ENCODE peak calls at places on chromosomes 11 and 22, in seven cellular contexts. S is A549, W is endothelial cell of umbilical vein, Q is HepG2, J is HCT116, E is K562, N is H1. T is an unnamed sample.

GRCh38 chr22:40241200-40241763 is 63.6 kb downstream of the TNRC6B start:
- DNase-seq in E (no peak), S (no peak), N (no peak), J (no peak), W (no peak), Q (no peak), T (no peak)

GRCh38 chr11:1780700-1781592 is 17.2 kb upstream of the CTSD start:
- DNase-seq in W (no peak), Q (no peak), S (no peak), J (no peak), N (no peak), E (no peak), T (peak)

GRCh38 chr11:73866586-73866996 is 10.1 kb downstream of the COA4 start:
- DNase-seq in S (peak), J (peak), E (no peak), W (peak), N (no peak), Q (peak), T (no peak)

GRCh38 chr11:115808351-115808940 is 304.2 kb upstream of the CADM1 start:
- DNase-seq in W (no peak), N (no peak), E (no peak), S (no peak), Q (no peak), J (no peak), T (no peak)

GRCh38 chr11:31995525-31996123 is 95.2 kb upstream of the RCN1 start:
- DNase-seq in J (no peak), Q (no peak), S (no peak), E (no peak), W (peak), N (no peak), T (peak)

GRCh38 chr11:76776472-76776871 is 6.7 kb upstream of the TSKU start:
- DNase-seq in S (no peak), E (no peak), W (no peak), N (no peak), J (no peak), Q (no peak), T (no peak)

GRCh38 chr11:129724866-129725265 is 90.8 kb upstream of the TMEM45B start:
- DNase-seq in J (no peak), W (no peak), E (no peak), N (no peak), S (no peak), Q (no peak), T (no peak)

GRCh38 chr11:113690619-113691569 is 15.2 kb downstream of the TMPRSS5 start:
- DNase-seq in Q (peak), E (peak), J (peak), S (peak), W (no peak), N (peak), T (peak)

GRCh38 chr11:86955111-86955673 is at the start of gene FZD4:
- DNase-seq in N (peak), E (peak), W (peak), S (peak), Q (peak), J (peak), T (peak)

GRCh38 chr22:48182896-48183805 is 1420.7 kb downstream of the TBC1D22A start:
- DNase-seq in W (no peak), J (no peak), N (no peak), Q (no peak), E (no peak), S (no peak), T (no peak)

GRCh38 chr22:49262167-49262566 is 565.5 kb downstream of the BRD1 start:
- DNase-seq in E (no peak), N (no peak), Q (no peak), W (no peak), S (no peak), J (no peak), T (no peak)

GRCh38 chr22:20421507-20421874 is 16.1 kb downstream of the SCARF2 start:
- DNase-seq in J (no peak), S (no peak), Q (no peak), W (no peak), E (no peak), N (no peak), T (no peak)

GRCh38 chr22:24232124-24232523 is 12.8 kb downstream of the GGT5 start:
- DNase-seq in S (no peak), E (no peak), J (no peak), Q (no peak), W (no peak), N (no peak), T (no peak)

GRCh38 chr11:22807855-22808558 is 21.6 kb downstream of the SVIP start:
- DNase-seq in N (no peak), Q (no peak), E (no peak), J (no peak), W (peak), S (no peak), T (no peak)

GRCh38 chr22:36293606-36294292 is 40.8 kb downstream of the APOL1 start:
- DNase-seq in Q (no peak), S (no peak), E (no peak), N (no peak), W (no peak), J (no peak), T (no peak)

GRCh38 chr11:126917531-126918204 is 82.9 kb downstream of the KIRREL3 start:
- DNase-seq in N (no peak), Q (no peak), J (no peak), E (peak), W (no peak), S (peak), T (no peak)

GRCh38 chr11:10263929-10264328 is 30.1 kb downstream of the SBF2 start:
- DNase-seq in J (no peak), E (no peak), W (no peak), Q (no peak), N (no peak), S (no peak), T (no peak)

GRCh38 chr11:110447343-110447742 is 17.6 kb downstream of the FDX1 start:
- DNase-seq in E (no peak), Q (no peak), J (no peak), W (no peak), N (no peak), S (no peak), T (no peak)

GRCh38 chr11:110450246-110450645 is 20.5 kb downstream of the FDX1 start:
- DNase-seq in Q (no peak), N (no peak), W (no peak), S (no peak), J (no peak), E (no peak), T (no peak)

GRCh38 chr11:110445428-110445827 is 15.7 kb downstream of the FDX1 start:
- DNase-seq in W (no peak), N (no peak), E (no peak), S (no peak), J (no peak), Q (no peak), T (no peak)

GRCh38 chr11:110446594-110446993 is 16.8 kb downstream of the FDX1 start:
- DNase-seq in S (no peak), N (no peak), E (no peak), Q (no peak), W (no peak), J (no peak), T (no peak)

DNA sequence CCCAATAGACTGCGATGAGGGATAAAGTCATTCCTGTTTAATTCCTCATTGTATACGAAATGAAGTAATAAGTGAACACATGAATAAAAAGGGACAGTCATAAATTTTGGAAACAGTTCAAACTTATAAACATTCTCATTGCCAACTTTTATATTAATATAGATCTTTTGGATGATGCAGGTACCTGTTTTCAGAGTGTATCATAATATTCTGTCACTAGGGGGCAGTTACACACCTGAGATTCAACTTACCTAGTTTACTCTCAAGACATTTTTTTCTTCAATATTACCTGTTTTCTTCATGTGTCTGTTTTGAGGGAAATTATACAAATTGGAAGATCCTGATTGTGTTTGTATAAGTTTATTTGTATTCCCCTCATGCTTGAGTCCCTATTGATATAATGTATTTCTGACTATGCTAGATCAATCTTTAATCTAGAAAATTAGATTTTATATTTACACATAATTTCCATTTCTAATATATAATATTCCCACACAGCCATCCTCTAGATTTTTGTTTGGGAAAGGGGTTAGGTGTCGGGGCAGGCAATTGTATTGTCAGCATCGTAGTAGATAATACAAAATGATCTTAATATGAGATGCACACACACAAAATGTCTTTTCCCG is 18.3 kb downstream of the FDX1 start:
- DNase-seq in J (no peak), Q (no peak), N (no peak), W (peak), S (no peak), E (no peak), T (no peak)
- H3K4me3 ChIP-seq in J (no peak), Q (no peak), N (no peak), W (no peak), S (no peak), E (no peak), T (no peak)

DNA sequence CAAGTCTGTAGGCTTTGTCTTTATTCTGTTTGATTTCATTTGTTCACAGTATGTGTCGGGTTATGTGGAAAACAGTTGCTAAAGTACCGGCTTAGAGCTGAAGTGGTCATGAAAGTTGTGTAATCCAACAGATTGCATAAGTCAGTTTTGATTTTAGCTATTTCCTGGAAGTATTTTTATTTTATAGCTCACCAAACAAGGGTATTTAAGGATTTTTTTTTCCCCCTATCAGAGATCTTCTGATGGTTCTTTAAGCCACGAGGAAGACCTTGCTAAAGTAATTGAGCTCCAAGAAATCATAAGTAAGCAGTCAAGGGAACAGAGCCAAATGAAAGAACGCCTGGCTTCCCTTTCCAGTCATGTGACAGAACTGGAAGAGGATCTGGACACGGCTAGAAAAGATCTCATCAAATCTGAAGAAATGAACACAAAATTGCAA is 55.9 kb downstream of the PPFIA1 start:
- DNase-seq in N (no peak), W (no peak), J (no peak), Q (no peak), E (no peak), S (no peak), T (peak)
- TF ChIP-seq MAX in N (no peak), W (no peak), J (no peak), Q (no peak), E (no peak), S (no peak), T (no peak)

DNA sequence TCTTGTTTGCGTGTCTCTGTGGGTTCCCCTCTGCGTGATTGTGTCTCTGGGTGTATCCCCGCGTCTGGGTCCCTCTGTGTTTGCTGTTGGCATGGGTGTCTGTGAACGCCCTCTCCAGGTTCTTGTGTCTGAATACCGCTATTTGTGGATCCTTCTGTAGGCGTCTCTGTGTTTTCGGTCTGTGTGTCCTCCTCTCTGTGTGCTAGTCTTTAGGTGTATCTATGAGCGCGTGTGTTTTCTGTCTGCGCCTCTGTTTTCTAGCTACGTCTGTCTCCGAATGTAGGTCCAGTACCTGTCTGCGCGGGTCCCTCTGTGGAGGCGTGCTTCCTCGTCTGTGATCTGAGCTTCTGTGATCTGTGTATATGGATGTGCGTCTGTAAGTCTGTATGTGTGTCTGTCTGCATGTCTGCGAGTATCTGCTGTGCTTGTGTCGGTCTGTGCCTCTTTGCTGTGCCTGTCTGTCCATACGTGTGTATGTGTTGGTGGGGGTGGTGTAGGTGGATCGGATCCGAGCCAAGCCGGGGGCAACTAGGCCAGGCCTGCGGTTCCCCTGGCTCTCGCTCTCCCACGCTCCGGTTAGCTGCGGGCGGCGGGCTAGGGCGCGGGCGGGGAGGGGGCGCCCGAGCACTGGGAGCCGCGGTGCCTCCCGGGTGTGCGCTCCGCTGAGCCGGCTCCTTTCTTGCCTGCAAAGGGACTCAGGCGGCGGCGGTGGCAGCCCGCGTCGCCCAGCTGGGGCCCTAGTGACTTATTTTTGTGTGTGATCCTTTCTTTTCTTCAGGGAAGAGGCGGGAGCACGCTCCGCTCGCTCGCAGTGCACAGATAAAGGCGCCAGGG is 105.3 kb upstream of the E2F8 start:
- DNase-seq in J (no peak), N (peak), Q (no peak), S (peak), W (peak), E (no peak), T (peak)
- H3K4me3 ChIP-seq in J (no peak), N (peak), Q (no peak), S (peak), W (peak), E (no peak), T (no peak)

GRCh38 chr11:45304992-45305335 is 18.8 kb upstream of the SYT13 start:
- DNase-seq in E (no peak), W (no peak), Q (no peak), J (no peak), N (peak), S (no peak), T (no peak)
- TF ChIP-seq MAX in E (no peak), W (no peak), Q (no peak), J (no peak), N (no peak), S (no peak), T (no peak)

T was measured in NB4.